ENCODE peak calls at places on chromosomes 4 and X, in five cellular contexts. One of them, this sample, is unnamed.
A peak's percentile ranks its signal among the peaks of the same experiment; 100 is the strongest.

GRCh38 chr4:1793496-1793840 is 375 bp downstream of the FGFR3 start:
- DNase-seq in IMR-90: no peak
- DNase-seq in spleen: no peak
- DNase-seq in left ventricle myocardium inferior: peak; percentile 52
- DNase-seq in fibroblast of the aortic adventitia: no peak
- DNase-seq in this sample: no peak

GRCh38 chrX:130100180-130100579 is 10.1 kb downstream of the ELF4 start:
- DNase-seq in IMR-90: no peak
- DNase-seq in fibroblast of the aortic adventitia: peak; percentile 97
- DNase-seq in left ventricle myocardium inferior: peak; percentile 65
- DNase-seq in spleen: no peak
- DNase-seq in this sample: no peak

GRCh38 chrX:21875013-21875412 is 19.2 kb downstream of the YY2 start:
- DNase-seq in spleen: no peak
- DNase-seq in fibroblast of the aortic adventitia: peak; percentile 20
- DNase-seq in left ventricle myocardium inferior: no peak
- DNase-seq in IMR-90: no peak
- DNase-seq in this sample: no peak

GRCh38 chr4:80266267-80266901 is at the start of gene FGF5:
- DNase-seq in fibroblast of the aortic adventitia: peak; percentile 89
- DNase-seq in spleen: peak; percentile 78
- DNase-seq in IMR-90: peak; percentile 94
- DNase-seq in left ventricle myocardium inferior: peak; percentile 25
- DNase-seq in this sample: peak; percentile 94

GRCh38 chr4:25951390-25951952 is 37.5 kb downstream of the SMIM20 start:
- DNase-seq in IMR-90: no peak
- DNase-seq in left ventricle myocardium inferior: no peak
- DNase-seq in spleen: no peak
- DNase-seq in fibroblast of the aortic adventitia: no peak
- DNase-seq in this sample: no peak

GRCh38 chr4:128322986-128323385 is 35.4 kb upstream of the PGRMC2 start:
- DNase-seq in spleen: no peak
- DNase-seq in fibroblast of the aortic adventitia: peak; percentile 90
- DNase-seq in IMR-90: peak; percentile 89
- DNase-seq in left ventricle myocardium inferior: no peak
- DNase-seq in this sample: peak; percentile 62

GRCh38 chrX:53086464-53086863 is 4.3 kb downstream of the TSPYL2 start:
- DNase-seq in IMR-90: no peak
- DNase-seq in left ventricle myocardium inferior: peak; percentile 68
- DNase-seq in fibroblast of the aortic adventitia: no peak
- DNase-seq in spleen: no peak
- DNase-seq in this sample: no peak

GRCh38 chrX:154083134-154083517 is 14.4 kb downstream of the MECP2 start:
- DNase-seq in IMR-90: no peak
- DNase-seq in spleen: no peak
- DNase-seq in fibroblast of the aortic adventitia: no peak
- DNase-seq in left ventricle myocardium inferior: no peak
- DNase-seq in this sample: no peak

GRCh38 chrX:42920752-42921151 is 142.8 kb upstream of the PPP1R2C start:
- DNase-seq in left ventricle myocardium inferior: no peak
- DNase-seq in spleen: no peak
- DNase-seq in IMR-90: no peak
- DNase-seq in fibroblast of the aortic adventitia: no peak
- DNase-seq in this sample: peak; percentile 1

GRCh38 chrX:97854071-97854470 is 970.4 kb downstream of the RPA4 start:
- DNase-seq in fibroblast of the aortic adventitia: no peak
- DNase-seq in IMR-90: no peak
- DNase-seq in left ventricle myocardium inferior: no peak
- DNase-seq in spleen: no peak
- DNase-seq in this sample: no peak

GRCh38 chr4:56410247-56410646 is 23.0 kb upstream of the AASDH start:
- DNase-seq in IMR-90: peak; percentile 98
- DNase-seq in spleen: no peak
- DNase-seq in fibroblast of the aortic adventitia: peak; percentile 98
- DNase-seq in left ventricle myocardium inferior: no peak
- DNase-seq in this sample: peak; percentile 98

GRCh38 chr4:156732634-156733033 is 239.0 kb downstream of the PDGFC start:
- DNase-seq in fibroblast of the aortic adventitia: peak; percentile 20
- DNase-seq in IMR-90: peak; percentile 28
- DNase-seq in left ventricle myocardium inferior: no peak
- DNase-seq in spleen: no peak
- DNase-seq in this sample: peak; percentile 46

GRCh38 chr4:25253072-25253447 is 19.2 kb downstream of the PI4K2B start:
- DNase-seq in fibroblast of the aortic adventitia: peak; percentile 28
- DNase-seq in left ventricle myocardium inferior: no peak
- DNase-seq in spleen: no peak
- DNase-seq in IMR-90: peak; percentile 1
- DNase-seq in this sample: peak; percentile 17

GRCh38 chrX:57211906-57212305 is 74.6 kb upstream of the FAAH2 start:
- DNase-seq in spleen: no peak
- DNase-seq in left ventricle myocardium inferior: no peak
- DNase-seq in IMR-90: no peak
- DNase-seq in fibroblast of the aortic adventitia: no peak
- DNase-seq in this sample: no peak

GRCh38 chrX:9542106-9542764 is 77.4 kb downstream of the TBL1X start:
- DNase-seq in IMR-90: no peak
- DNase-seq in fibroblast of the aortic adventitia: peak; percentile 34
- DNase-seq in left ventricle myocardium inferior: no peak
- DNase-seq in spleen: no peak
- DNase-seq in this sample: no peak

GRCh38 chr4:25786497-25787065 is 76.2 kb downstream of the SEL1L3 start:
- DNase-seq in IMR-90: peak; percentile 70
- DNase-seq in fibroblast of the aortic adventitia: no peak
- DNase-seq in left ventricle myocardium inferior: no peak
- DNase-seq in spleen: no peak
- DNase-seq in this sample: peak; percentile 17

GRCh38 chr4:55358668-55359067 is 12.6 kb downstream of the SRD5A3 start:
- DNase-seq in fibroblast of the aortic adventitia: peak; percentile 83
- DNase-seq in left ventricle myocardium inferior: no peak
- DNase-seq in spleen: no peak
- DNase-seq in IMR-90: peak; percentile 78
- DNase-seq in this sample: peak; percentile 67

GRCh38 chrX:110395877-110396276 is 37.2 kb downstream of the RTL9 start:
- DNase-seq in fibroblast of the aortic adventitia: no peak
- DNase-seq in left ventricle myocardium inferior: no peak
- DNase-seq in IMR-90: no peak
- DNase-seq in spleen: no peak
- DNase-seq in this sample: no peak

GRCh38 chr4:88585908-88586307 is 6.4 kb upstream of the HERC3 start:
- DNase-seq in IMR-90: peak; percentile 39
- DNase-seq in fibroblast of the aortic adventitia: no peak
- DNase-seq in left ventricle myocardium inferior: no peak
- DNase-seq in spleen: no peak
- DNase-seq in this sample: no peak

GRCh38 chr4:10527438-10527837 is 70.2 kb upstream of the ZNF518B start:
- DNase-seq in left ventricle myocardium inferior: no peak
- DNase-seq in fibroblast of the aortic adventitia: no peak
- DNase-seq in IMR-90: no peak
- DNase-seq in spleen: no peak
- DNase-seq in this sample: no peak

GRCh38 chrX:2928127-2928582 is 984 bp downstream of the ARSD start:
- DNase-seq in left ventricle myocardium inferior: peak; percentile 53
- DNase-seq in IMR-90: peak; percentile 47
- DNase-seq in spleen: peak; percentile 89
- DNase-seq in fibroblast of the aortic adventitia: no peak
- DNase-seq in this sample: no peak

GRCh38 chrX:103254171-103254824 is 657 bp downstream of the TCEAL8 start:
- DNase-seq in left ventricle myocardium inferior: peak; percentile 26
- DNase-seq in spleen: peak; percentile 86
- DNase-seq in fibroblast of the aortic adventitia: peak; percentile 43
- DNase-seq in IMR-90: peak; percentile 23
- DNase-seq in this sample: peak; percentile 40

GRCh38 chr4:16122225-16122624 is 38.4 kb upstream of the PROM1 start:
- DNase-seq in IMR-90: no peak
- DNase-seq in spleen: no peak
- DNase-seq in left ventricle myocardium inferior: no peak
- DNase-seq in fibroblast of the aortic adventitia: no peak
- DNase-seq in this sample: no peak

GRCh38 chr4:87060957-87061356 is 126.1 kb downstream of the AFF1 start:
- DNase-seq in fibroblast of the aortic adventitia: no peak
- DNase-seq in spleen: no peak
- DNase-seq in left ventricle myocardium inferior: no peak
- DNase-seq in IMR-90: peak; percentile 88
- DNase-seq in this sample: peak; percentile 91

GRCh38 chr4:87057835-87058234 is 123.0 kb downstream of the AFF1 start:
- DNase-seq in spleen: no peak
- DNase-seq in IMR-90: peak; percentile 65
- DNase-seq in left ventricle myocardium inferior: no peak
- DNase-seq in fibroblast of the aortic adventitia: no peak
- DNase-seq in this sample: peak; percentile 37

GRCh38 chr4:87056884-87057283 is 122.1 kb downstream of the AFF1 start:
- DNase-seq in IMR-90: no peak
- DNase-seq in spleen: no peak
- DNase-seq in fibroblast of the aortic adventitia: no peak
- DNase-seq in left ventricle myocardium inferior: no peak
- DNase-seq in this sample: no peak

GRCh38 chr4:87055340-87055739 is 120.5 kb downstream of the AFF1 start:
- DNase-seq in left ventricle myocardium inferior: no peak
- DNase-seq in fibroblast of the aortic adventitia: no peak
- DNase-seq in IMR-90: no peak
- DNase-seq in spleen: no peak
- DNase-seq in this sample: no peak

DNA sequence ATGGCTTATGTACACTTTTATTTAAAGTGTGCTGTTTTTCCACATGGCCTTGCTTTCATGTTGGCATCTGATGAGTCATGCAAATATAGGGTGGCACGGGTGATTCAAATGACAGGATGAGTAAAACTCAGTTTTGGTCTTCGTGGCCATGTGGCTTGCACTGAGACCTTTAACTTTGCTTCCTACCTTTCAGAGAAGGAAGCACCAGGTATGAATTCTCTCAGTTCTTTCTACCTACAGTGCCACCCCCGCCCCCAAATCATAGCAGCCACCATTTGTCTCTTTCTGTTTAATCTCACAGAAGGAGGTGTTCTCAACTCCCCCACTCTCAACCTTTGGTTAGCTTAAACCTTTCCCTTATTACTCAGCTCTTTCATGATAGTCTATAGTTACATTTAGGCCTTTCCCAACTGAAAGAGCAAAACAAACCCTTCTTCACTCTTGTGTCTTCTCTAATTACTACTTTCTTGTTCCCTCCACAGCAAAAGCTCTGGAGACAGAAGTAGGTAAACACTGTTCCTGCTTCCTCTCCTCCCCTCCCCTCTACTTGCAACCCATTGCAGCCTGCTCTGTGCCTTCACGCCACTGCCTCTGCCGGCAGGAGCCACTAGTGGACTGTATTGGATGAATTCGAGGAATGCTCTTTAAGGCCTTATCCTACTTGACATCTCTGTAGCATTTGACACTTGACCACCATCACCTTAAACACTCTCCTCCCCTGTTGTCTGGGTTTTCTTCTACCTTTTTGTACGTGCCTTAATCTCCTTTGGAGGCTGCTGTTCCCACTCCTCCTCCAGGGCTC is 123.7 kb downstream of the AFF1 start:
- DNase-seq in IMR-90: no peak
- DNase-seq in spleen: no peak
- DNase-seq in fibroblast of the aortic adventitia: no peak
- DNase-seq in left ventricle myocardium inferior: no peak
- DNase-seq in this sample: no peak
- TF ChIP-seq CTCF in IMR-90: peak; percentile 17
- TF ChIP-seq CTCF in spleen: no peak
- TF ChIP-seq CTCF in fibroblast of the aortic adventitia: peak; percentile 21
- TF ChIP-seq CTCF in left ventricle myocardium inferior: peak; percentile 46
- TF ChIP-seq CTCF in this sample: no peak

DNA sequence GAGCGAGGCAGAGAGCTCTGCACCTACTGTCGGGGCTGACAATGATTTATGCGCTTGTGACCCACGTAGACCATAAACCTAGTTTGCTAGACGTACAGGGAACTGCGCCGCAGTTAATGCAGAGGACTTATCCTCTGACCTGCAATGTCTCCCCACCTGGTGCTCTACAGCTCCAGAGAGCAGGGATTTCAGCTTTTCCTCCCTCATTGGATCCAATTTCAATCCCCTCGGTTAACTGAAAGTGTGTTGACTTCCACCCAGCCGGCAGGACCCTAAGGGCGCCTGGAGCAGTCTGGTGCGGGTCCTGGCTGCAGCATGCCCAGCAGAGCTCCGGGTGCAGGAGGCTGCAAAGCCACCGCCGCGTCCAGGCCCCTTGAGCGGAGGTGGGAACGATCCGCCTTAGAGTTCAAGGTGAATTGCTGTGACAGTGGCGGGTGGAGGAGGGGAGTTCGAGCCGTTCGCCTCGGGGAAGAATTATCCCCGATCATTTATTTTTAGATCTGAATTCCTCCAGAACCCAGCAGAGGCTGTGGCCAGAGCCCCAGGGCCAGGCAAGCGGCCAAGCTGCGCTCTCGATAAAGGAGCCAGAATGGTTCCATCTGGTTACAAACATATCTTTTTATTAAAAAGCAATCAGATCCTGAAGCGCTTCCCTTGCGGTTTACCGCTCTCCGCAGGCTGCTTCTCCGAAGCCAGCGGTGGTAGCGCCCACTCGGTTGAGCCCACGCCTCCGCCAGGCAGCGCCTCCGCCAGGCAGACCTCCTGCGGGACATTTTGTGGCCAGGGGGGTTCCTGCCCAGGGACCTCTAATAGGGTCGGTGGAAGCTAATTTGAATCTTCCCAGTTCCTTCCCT is 66.0 kb downstream of the FBXO8 start:
- DNase-seq in spleen: no peak
- DNase-seq in left ventricle myocardium inferior: peak; percentile 42
- DNase-seq in IMR-90: peak; percentile 37
- DNase-seq in fibroblast of the aortic adventitia: peak; percentile 90
- DNase-seq in this sample: peak; percentile 83
- H3K4me3 ChIP-seq in spleen: peak overlapping the region; percentile 27
- H3K4me3 ChIP-seq in left ventricle myocardium inferior: peak overlapping the region; percentile 64
- H3K4me3 ChIP-seq in IMR-90: peak overlapping the region; percentile 22
- H3K4me3 ChIP-seq in fibroblast of the aortic adventitia: peak overlapping the region; percentile 59
- H3K4me3 ChIP-seq in this sample: peak overlapping the region; percentile 22

DNA sequence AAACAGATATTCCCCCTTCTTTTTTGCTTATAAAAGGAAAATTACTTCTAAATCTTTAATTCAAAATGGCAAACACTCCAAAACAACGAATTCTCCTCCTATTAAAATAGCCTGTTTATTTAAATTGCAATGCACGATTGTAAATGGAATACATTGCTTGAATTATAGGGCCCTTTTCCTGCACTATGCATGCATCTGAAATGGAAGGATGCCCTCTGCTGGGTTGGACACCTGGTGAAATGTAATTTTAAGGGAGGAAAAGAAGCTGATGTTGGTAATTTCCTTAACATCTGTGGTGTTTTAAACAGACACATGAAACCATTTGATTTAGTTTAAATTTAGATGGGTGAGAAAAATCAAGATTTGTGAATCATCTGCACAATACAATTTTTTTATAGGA is 72.8 kb downstream of the GRXCR1 start:
- DNase-seq in spleen: no peak
- DNase-seq in fibroblast of the aortic adventitia: no peak
- DNase-seq in IMR-90: no peak
- DNase-seq in left ventricle myocardium inferior: no peak
- DNase-seq in this sample: no peak
- TF ChIP-seq CTCF in spleen: no peak
- TF ChIP-seq CTCF in fibroblast of the aortic adventitia: no peak
- TF ChIP-seq CTCF in IMR-90: no peak
- TF ChIP-seq CTCF in left ventricle myocardium inferior: peak; percentile 37
- TF ChIP-seq CTCF in this sample: no peak

GRCh38 chr4:147078875-147079658 is 133.4 kb upstream of the TTC29 start:
- DNase-seq in IMR-90: no peak
- DNase-seq in spleen: no peak
- DNase-seq in left ventricle myocardium inferior: peak; percentile 20
- DNase-seq in fibroblast of the aortic adventitia: peak; percentile 53
- DNase-seq in this sample: no peak
- H3K4me3 ChIP-seq in IMR-90: no peak overlapping the region
- H3K4me3 ChIP-seq in spleen: no peak overlapping the region
- H3K4me3 ChIP-seq in left ventricle myocardium inferior: peak overlapping the region; percentile 45
- H3K4me3 ChIP-seq in fibroblast of the aortic adventitia: peak overlapping the region; percentile 29
- H3K4me3 ChIP-seq in this sample: no peak overlapping the region

GRCh38 chr4:78691333-78691732 is 84.8 kb upstream of the BMP2K start:
- DNase-seq in IMR-90: no peak
- DNase-seq in spleen: no peak
- DNase-seq in fibroblast of the aortic adventitia: no peak
- DNase-seq in left ventricle myocardium inferior: no peak
- DNase-seq in this sample: no peak
- TF ChIP-seq CTCF in IMR-90: no peak
- TF ChIP-seq CTCF in spleen: no peak
- TF ChIP-seq CTCF in fibroblast of the aortic adventitia: no peak
- TF ChIP-seq CTCF in left ventricle myocardium inferior: no peak
- TF ChIP-seq CTCF in this sample: no peak

This sample was measured in astrocyte of the spinal cord.